ENCODE peak calls at places on chromosomes 2 and 18, in four cellular contexts. I is lower lobe of right lung, P is cardiac muscle cell, N is MM.1S. U is an unnamed sample.
A peak's percentile ranks its signal among the peaks of the same experiment; 100 is the strongest.

GRCh38 chr2:217052856-217053577 is 193.2 kb upstream of the TNP1 start:
- DNase-seq in I (no peak), P (no peak), N (no peak), U (no peak)

GRCh38 chr2:47019532-47019931 is 103.9 kb upstream of the MCFD2 start:
- DNase-seq in I (no peak), P (no peak), N (no peak), U (no peak)

GRCh38 chr2:70143314-70144150 is 47.3 kb downstream of the C2orf42 start:
- DNase-seq in I (peak; percentile 52), P (peak; percentile 65), N (peak; percentile 73), U (peak; percentile 48)

GRCh38 chr18:10291568-10291981 is 162.9 kb upstream of the APCDD1 start:
- DNase-seq in I (no peak), P (no peak), N (no peak), U (no peak)

GRCh38 chr2:17319090-17319489 is 199.2 kb downstream of the RAD51AP2 start:
- DNase-seq in I (no peak), P (no peak), N (no peak), U (no peak)

GRCh38 chr2:37870829-37871228 is 54.3 kb upstream of the RMDN2 start:
- DNase-seq in I (no peak), P (no peak), N (no peak), U (no peak)

GRCh38 chr18:46152808-46153617 is 48.8 kb downstream of the HAUS1 start:
- DNase-seq in I (peak; percentile 48), P (peak; percentile 48), N (no peak), U (no peak)

GRCh38 chr2:83823238-83823637 is 635.8 kb downstream of the SUCLG1 start:
- DNase-seq in I (no peak), P (no peak), N (no peak), U (no peak)

GRCh38 chr2:186516396-186516795 is 30.3 kb downstream of the ZC3H15 start:
- DNase-seq in I (no peak), P (no peak), N (no peak), U (no peak)

GRCh38 chr2:234245945-234246344 is 195.4 kb downstream of the SPP2 start:
- DNase-seq in I (no peak), P (no peak), N (no peak), U (no peak)

GRCh38 chr2:191604154-191604553 is 73.8 kb upstream of the NABP1 start:
- DNase-seq in I (no peak), P (no peak), N (no peak), U (no peak)

GRCh38 chr2:160227252-160227651 is 27.2 kb upstream of the ITGB6 start:
- DNase-seq in I (no peak), P (no peak), N (no peak), U (no peak)

GRCh38 chr2:225052703-225053102 is 10.4 kb upstream of the DOCK10 start:
- DNase-seq in I (no peak), P (no peak), N (peak; percentile 83), U (peak; percentile 72)

GRCh38 chr2:128309341-128310093 is 9.2 kb downstream of the HS6ST1 start:
- DNase-seq in I (peak; percentile 66), P (peak; percentile 41), N (no peak), U (peak; percentile 25)

GRCh38 chr2:38535745-38536506 is 66.8 kb downstream of the HNRNPLL start:
- DNase-seq in I (peak; percentile 91), P (peak; percentile 91), N (peak; percentile 75), U (peak; percentile 75)

GRCh38 chr18:59005266-59005665 is 134.4 kb upstream of the SEC11C start:
- DNase-seq in I (no peak), P (peak; percentile 42), N (no peak), U (no peak)

GRCh38 chr2:105748564-105748963 is 3.9 kb downstream of the NCK2 start:
- DNase-seq in I (no peak), P (no peak), N (no peak), U (no peak)

GRCh38 chr2:121161272-121161671 is 123.7 kb downstream of the TFCP2L1 start:
- DNase-seq in I (no peak), P (no peak), N (no peak), U (no peak)

GRCh38 chr2:213678437-213679218 is 394.4 kb downstream of the SPAG16 start:
- DNase-seq in I (no peak), P (no peak), N (no peak), U (no peak)

GRCh38 chr2:239601880-239602279 is 201.1 kb upstream of the HDAC4 start:
- DNase-seq in I (peak; percentile 24), P (no peak), N (no peak), U (no peak)

GRCh38 chr2:195648780-195649179 is 8.2 kb upstream of the SLC39A10 start:
- DNase-seq in I (no peak), P (no peak), N (no peak), U (no peak)

GRCh38 chr2:181957668-181958067 is 28.0 kb upstream of the PPP1R1C start:
- DNase-seq in I (no peak), P (no peak), N (no peak), U (no peak)

GRCh38 chr18:36096955-36097354 is 29.6 kb upstream of the RPRD1A start:
- DNase-seq in I (no peak), P (no peak), N (no peak), U (no peak)

GRCh38 chr18:21489119-21489750 is 111.3 kb downstream of the ESCO1 start:
- DNase-seq in I (no peak), P (peak; percentile 81), N (peak; percentile 41), U (peak; percentile 21)

GRCh38 chr2:72896446-72896845 is 9.2 kb downstream of the SPR start:
- DNase-seq in I (no peak), P (no peak), N (no peak), U (no peak)

GRCh38 chr2:148273158-148273691 is 252.3 kb downstream of the MBD5 start:
- DNase-seq in I (no peak), P (no peak), N (no peak), U (no peak)

GRCh38 chr2:40625849-40626248 is 174.0 kb upstream of the SLC8A1 start:
- DNase-seq in I (no peak), P (no peak), N (no peak), U (no peak)

GRCh38 chr2:96580771-96581170 is 44.2 kb downstream of the ARID5A start:
- DNase-seq in I (no peak), P (peak; percentile 13), N (no peak), U (no peak)

GRCh38 chr18:30787410-30787809 is 255.1 kb downstream of the DSC3 start:
- DNase-seq in I (no peak), P (no peak), N (no peak), U (no peak)

GRCh38 chr2:27753744-27754588 is 17.6 kb upstream of the MRPL33 start:
- DNase-seq in I (peak; percentile 88), P (peak; percentile 71), N (peak; percentile 54), U (peak; percentile 64)

GRCh38 chr2:233416706-233417105 is 62.4 kb downstream of the DGKD start:
- DNase-seq in I (no peak), P (no peak), N (no peak), U (no peak)

GRCh38 chr2:171084128-171084527 is 76.6 kb downstream of the TLK1 start:
- DNase-seq in I (no peak), P (no peak), N (no peak), U (peak; percentile 7)

GRCh38 chr18:47898055-47898454 is 32.4 kb downstream of the SMAD2 start:
- DNase-seq in I (no peak), P (no peak), N (no peak), U (no peak)

GRCh38 chr2:1639086-1639858 is 105.0 kb downstream of the PXDN start:
- DNase-seq in I (no peak), P (no peak), N (no peak), U (no peak)
- H3K4me1 ChIP-seq in I (peaks cover 5% of the 10 kb centered on the region), P (peaks cover 29% of the 10 kb centered on the region), N (no peaks in the 10 kb centered on the region), U (no peaks in the 10 kb centered on the region)

GRCh38 chr18:55839350-55839749 is 251.4 kb upstream of the TCF4 start:
- DNase-seq in I (no peak), P (no peak), N (no peak), U (no peak)
- H3K27ac ChIP-seq in I (no peak overlapping the region), P (no peak overlapping the region), N (no peak overlapping the region), U (no peak overlapping the region)

GRCh38 chr18:29164020-29164706 is 987.2 kb upstream of the CDH2 start:
- DNase-seq in I (no peak), P (no peak), N (no peak), U (no peak)
- H3K4me1 ChIP-seq in I (no peaks in the 10 kb centered on the region), P (no peaks in the 10 kb centered on the region), N (no peaks in the 10 kb centered on the region), U (no peaks in the 10 kb centered on the region)

GRCh38 chr2:21267232-21267835 is 143.6 kb downstream of the TDRD15 start:
- DNase-seq in I (no peak), P (no peak), N (no peak), U (no peak)

GRCh38 chr2:21270658-21271057 is 146.9 kb downstream of the TDRD15 start:
- DNase-seq in I (no peak), P (peak; percentile 30), N (no peak), U (no peak)

GRCh38 chr2:21268197-21268870 is 144.6 kb downstream of the TDRD15 start:
- DNase-seq in I (no peak), P (no peak), N (no peak), U (no peak)

GRCh38 chr2:21270083-21270491 is 146.3 kb downstream of the TDRD15 start:
- DNase-seq in I (no peak), P (peak; percentile 30), N (no peak), U (no peak)

DNA sequence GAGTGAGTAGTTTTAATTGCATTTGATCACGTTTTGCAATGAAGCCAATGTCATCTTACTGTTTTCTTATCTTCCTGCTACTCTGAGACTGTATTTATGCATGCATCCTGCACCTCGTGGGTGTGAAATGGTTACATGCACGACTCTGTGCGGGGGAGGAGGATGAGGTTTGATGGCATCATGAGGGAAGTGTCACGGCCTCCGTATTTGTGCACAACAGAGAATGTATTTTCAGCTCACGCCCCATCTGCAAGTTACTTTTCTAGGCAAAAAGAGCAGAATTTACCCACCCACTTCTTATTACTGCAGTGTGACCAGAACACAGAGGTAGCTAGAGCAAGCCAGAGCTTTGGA is 145.1 kb downstream of the TDRD15 start:
- DNase-seq in I (no peak), P (no peak), N (no peak), U (no peak)
- H3K27ac ChIP-seq in I (no peak overlapping the region), P (peak overlapping the region; percentile 89), N (no peak overlapping the region), U (no peak overlapping the region)

DNA sequence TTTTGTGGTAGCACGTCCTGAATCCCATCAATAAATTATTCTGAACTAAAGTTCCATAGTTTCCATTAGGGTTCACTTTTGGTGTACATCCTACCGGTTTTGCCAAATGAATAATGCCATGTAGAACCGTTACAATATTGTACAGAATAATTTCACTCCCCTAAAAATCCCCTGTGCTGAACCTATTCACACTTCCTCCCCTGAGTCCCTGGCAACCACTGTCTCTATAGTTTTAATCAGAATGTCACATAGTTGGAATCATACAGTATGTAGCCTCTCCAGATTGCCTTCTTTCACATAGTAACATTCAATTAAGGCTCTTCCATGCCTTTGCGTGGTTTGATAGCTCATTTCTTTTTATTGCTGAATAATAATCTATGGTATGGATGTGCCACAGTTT is 9.6 kb upstream of the CASP8 start:
- DNase-seq in I (no peak), P (no peak), N (no peak), U (no peak)
- H3K4me1 ChIP-seq in I (peaks cover 22% of the 10 kb centered on the region), P (peaks cover 3% of the 10 kb centered on the region), N (peaks cover 51% of the 10 kb centered on the region), U (peaks cover 86% of the 10 kb centered on the region)

GRCh38 chr2:237312021-237312755 is 101.8 kb downstream of the COL6A3 start:
- DNase-seq in I (no peak), P (no peak), N (no peak), U (no peak)

GRCh38 chr2:237315170-237315880 is 98.6 kb downstream of the COL6A3 start:
- DNase-seq in I (peak; percentile 80), P (peak; percentile 94), N (no peak), U (no peak)

GRCh38 chr2:237316339-237316738 is 97.6 kb downstream of the COL6A3 start:
- DNase-seq in I (no peak), P (no peak), N (no peak), U (no peak)

GRCh38 chr2:237315881-237316225 is 98.1 kb downstream of the COL6A3 start:
- DNase-seq in I (no peak), P (no peak), N (no peak), U (no peak)

GRCh38 chr2:237314198-237314597 is 99.8 kb downstream of the COL6A3 start:
- DNase-seq in I (no peak), P (no peak), N (no peak), U (no peak)
- H3K27ac ChIP-seq in I (no peak overlapping the region), P (peak overlapping the region; percentile 99), N (no peak overlapping the region), U (no peak overlapping the region)